ENCODE peak calls at places on chromosome 21, in six cellular contexts. Q, P, W, Z, D and K are unnamed samples. For H3K9me3, the result is how much of the 10 kb centered on the place peaks cover.

GRCh38 chr21:32523463-32523862 is 61.9 kb downstream of the TCP10L start:
- DNase-seq in Q (no peak), P (no peak), D (peak), Z (no peak), W (no peak), K (no peak)

GRCh38 chr21:32283001-32283400 is 4.2 kb upstream of the MIS18A start:
- DNase-seq in P (no peak), W (no peak), Q (no peak), D (no peak), Z (no peak), K (no peak)

GRCh38 chr21:45930231-45930760 is 51.3 kb upstream of the COL6A1 start:
- DNase-seq in Q (no peak), Z (no peak), D (no peak), W (no peak), P (no peak), K (no peak)

GRCh38 chr21:32524010-32524719 is 61.2 kb downstream of the TCP10L start:
- DNase-seq in W (peak), Q (peak), P (peak), D (peak), Z (no peak), K (peak)

GRCh38 chr21:44984792-44985440 is 45.1 kb downstream of the SLX9 start:
- DNase-seq in P (no peak), Q (no peak), Z (no peak), D (no peak), W (no peak), K (peak)

GRCh38 chr21:39444406-39445145 is 1.0 kb downstream of the LCA5L start:
- DNase-seq in Q (peak), Z (no peak), W (no peak), D (peak), P (peak), K (peak)

GRCh38 chr21:45992311-45993209 is 11.0 kb downstream of the COL6A1 start:
- DNase-seq in Z (no peak), Q (no peak), P (no peak), W (no peak), D (no peak), K (no peak)

GRCh38 chr21:44917446-44918106 is 3.1 kb downstream of the ITGB2 start:
- DNase-seq in D (no peak), W (no peak), Z (no peak), P (no peak), Q (no peak), K (no peak)

GRCh38 chr21:32770514-32771133 is 931 bp downstream of the PAXBP1 start:
- DNase-seq in P (peak), D (peak), Z (no peak), Q (no peak), W (peak), K (no peak)

GRCh38 chr21:44695641-44696040 is 1.3 kb upstream of the KRTAP10-12 start:
- DNase-seq in Z (no peak), D (no peak), Q (no peak), P (no peak), W (no peak), K (no peak)

GRCh38 chr21:46031484-46031883 is 49.9 kb downstream of the COL6A1 start:
- DNase-seq in Z (no peak), P (no peak), W (no peak), D (no peak), Q (no peak), K (no peak)

GRCh38 chr21:39000496-39000895 is 182.8 kb downstream of the PSMG1 start:
- DNase-seq in D (peak), W (no peak), P (no peak), Z (no peak), Q (peak), K (no peak)

GRCh38 chr21:27823652-27824201 is 856.8 kb upstream of the ADAMTS5 start:
- DNase-seq in Q (no peak), D (no peak), W (no peak), Z (no peak), P (no peak), K (no peak)
- H3K9me3 ChIP-seq in Q (under half), D (under half), W (under half), Z (under half), P (under half), K (under half)

DNA sequence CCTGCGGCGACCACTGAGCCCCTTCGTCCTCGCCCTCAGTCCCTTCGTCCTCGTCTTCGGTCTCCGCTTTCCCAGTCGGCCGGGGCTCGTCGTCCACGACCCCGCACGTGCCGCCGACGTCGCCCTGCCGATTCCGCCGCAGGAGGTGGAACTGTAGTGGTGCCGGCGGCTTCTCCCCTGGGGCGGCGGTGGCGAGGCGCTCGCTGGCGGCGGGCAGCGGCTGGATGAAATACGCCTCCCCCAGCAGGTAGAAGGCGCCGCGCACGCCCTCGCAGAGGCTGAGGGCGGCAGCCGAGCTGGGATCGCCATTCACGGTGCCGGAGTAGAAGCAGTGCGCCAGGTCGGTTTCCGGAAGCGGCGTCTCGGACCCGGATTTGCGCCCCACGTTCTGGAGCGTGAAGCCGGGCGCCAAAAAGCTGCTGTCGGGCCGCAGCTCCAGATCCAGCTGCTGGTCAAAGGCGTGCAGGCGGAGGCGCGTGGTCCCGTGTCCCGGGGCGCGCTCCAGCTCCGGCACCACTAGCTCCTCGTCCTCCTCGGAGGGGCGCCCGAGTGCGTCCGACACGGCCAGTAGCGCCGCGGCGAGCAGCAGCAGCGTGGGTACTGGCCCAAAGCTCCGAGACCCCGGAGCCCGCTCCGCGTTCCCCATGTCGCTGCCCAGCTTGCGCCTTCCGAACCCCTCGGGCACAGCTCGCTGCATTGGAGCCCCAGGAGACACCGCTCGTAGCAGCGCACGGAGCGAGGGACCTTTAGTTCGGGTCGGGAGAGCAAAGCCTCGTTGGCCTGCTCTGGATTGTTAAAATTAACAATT is 747 bp downstream of the ADAMTS1 start:
- DNase-seq in D (peak), Q (peak), P (peak), Z (no peak), W (peak), K (peak)
- TF ChIP-seq CTCF in D (peak), Q (no peak), P (no peak), Z (no peak), W (peak), K (no peak)

DNA sequence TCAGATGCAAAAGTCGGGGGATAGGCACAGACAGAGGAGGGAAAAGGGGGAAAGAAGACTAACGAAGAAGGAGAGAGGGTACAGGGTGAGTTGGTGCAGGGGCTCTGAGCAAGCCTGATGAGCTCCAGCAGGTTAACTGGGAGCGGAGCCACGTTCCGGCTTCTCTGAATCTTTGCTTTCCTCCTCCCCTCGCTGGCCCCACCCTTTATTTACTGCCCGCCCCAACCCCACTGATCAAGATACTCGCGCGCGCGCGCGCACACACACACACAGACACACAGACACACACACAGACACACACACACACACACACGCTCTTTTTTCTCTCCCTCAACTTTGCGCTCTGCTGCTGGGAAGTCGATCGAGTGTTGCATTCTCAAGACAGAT is at the start of gene GRIK1:
- DNase-seq in W (no peak), P (no peak), D (no peak), Z (no peak), Q (no peak), K (peak)
- H3K9ac ChIP-seq in W (no peak), P (no peak), D (no peak), Z (no peak), Q (no peak), K (no peak)

GRCh38 chr21:22758478-22758877 is 1760.3 kb downstream of the NCAM2 start:
- DNase-seq in Z (no peak), P (no peak), D (peak), W (no peak), Q (no peak), K (no peak)
- H3K9me3 ChIP-seq in Z (under half), P (under half), D (under half), W (under half), Q (under half), K (under half)

GRCh38 chr21:42063206-42063577 is 7.9 kb upstream of the UMODL1 start:
- DNase-seq in Q (no peak), P (no peak), Z (no peak), D (no peak), W (peak), K (no peak)

GRCh38 chr21:42061866-42062542 is 9.1 kb upstream of the UMODL1 start:
- DNase-seq in W (peak), P (no peak), Z (no peak), Q (no peak), D (no peak), K (peak)

GRCh38 chr21:42062543-42063022 is 8.5 kb upstream of the UMODL1 start:
- DNase-seq in D (no peak), W (peak), Q (no peak), P (no peak), Z (no peak), K (no peak)

GRCh38 chr21:42061195-42061865 is 9.8 kb upstream of the UMODL1 start:
- DNase-seq in Z (no peak), Q (no peak), W (peak), D (no peak), P (no peak), K (no peak)

DNA sequence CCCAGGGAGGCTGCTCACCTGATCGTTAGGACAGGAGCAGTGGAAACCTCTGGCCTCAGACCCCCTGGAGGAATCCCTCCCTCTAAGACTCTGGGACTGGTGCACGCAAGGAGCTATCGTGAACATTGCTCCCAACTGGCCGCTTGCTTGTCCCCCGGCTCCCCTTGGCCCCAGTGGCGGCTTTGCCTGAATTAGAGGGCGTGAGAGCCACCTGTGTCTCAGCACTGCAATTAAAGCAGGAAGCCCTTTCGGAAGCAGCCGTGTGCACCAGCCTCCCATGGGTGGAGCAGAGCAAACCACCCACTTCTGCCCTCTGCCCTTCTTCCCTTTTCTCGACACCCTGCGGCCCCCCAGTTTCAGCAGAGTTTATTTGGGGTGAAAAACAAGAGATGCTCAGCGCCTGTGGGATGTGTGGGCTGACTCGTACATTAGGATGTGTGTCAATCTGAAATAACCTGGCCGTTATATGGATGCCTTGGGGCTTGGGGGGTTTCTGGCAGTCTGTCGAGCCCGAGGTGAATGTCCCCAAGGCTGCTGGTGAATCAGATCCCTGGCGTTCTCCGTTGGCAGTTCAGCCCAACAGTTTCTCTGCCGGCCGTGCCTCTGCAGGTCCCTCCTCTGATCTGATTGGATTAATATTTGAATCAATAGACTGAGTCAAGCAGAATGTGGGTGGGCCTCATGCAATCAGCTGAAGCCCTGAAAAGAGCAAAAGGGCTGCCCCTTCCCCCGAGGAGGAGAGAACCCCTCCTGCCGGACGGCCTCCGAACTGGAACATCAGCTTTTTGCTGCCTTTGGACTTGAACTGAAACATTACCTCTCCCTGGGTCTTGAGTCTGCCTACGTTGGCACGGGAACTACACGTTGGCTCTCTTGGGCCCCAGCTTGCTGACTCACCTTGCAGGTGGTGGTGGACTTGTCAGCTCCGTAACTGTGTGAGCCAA is 7.3 kb upstream of the UMODL1 start:
- DNase-seq in P (no peak), W (peak), D (no peak), Z (no peak), Q (peak), K (peak)
- TF ChIP-seq CTCF in P (no peak), W (peak), D (no peak), Z (no peak), Q (peak), K (no peak)

DNA sequence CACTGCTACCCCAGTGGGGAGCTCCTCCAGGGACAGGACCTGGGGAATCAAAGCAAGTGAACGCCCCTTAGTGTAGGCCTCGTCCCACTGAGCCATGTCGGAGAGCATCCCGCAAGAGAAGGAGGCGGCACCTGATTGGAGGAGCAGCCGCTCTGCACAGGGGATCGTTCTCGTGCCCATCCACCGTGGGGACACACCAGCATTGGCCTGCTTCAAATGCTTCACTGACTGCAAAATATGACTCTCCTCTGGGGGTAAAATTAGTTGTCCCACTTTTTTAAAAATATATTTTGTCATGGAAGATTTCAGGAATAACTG is 111.0 kb downstream of the PDE9A start:
- DNase-seq in P (no peak), D (no peak), W (no peak), Z (no peak), Q (no peak), K (no peak)
- H3K9ac ChIP-seq in P (no peak), D (no peak), W (no peak), Z (no peak), Q (no peak), K (no peak)

DNA sequence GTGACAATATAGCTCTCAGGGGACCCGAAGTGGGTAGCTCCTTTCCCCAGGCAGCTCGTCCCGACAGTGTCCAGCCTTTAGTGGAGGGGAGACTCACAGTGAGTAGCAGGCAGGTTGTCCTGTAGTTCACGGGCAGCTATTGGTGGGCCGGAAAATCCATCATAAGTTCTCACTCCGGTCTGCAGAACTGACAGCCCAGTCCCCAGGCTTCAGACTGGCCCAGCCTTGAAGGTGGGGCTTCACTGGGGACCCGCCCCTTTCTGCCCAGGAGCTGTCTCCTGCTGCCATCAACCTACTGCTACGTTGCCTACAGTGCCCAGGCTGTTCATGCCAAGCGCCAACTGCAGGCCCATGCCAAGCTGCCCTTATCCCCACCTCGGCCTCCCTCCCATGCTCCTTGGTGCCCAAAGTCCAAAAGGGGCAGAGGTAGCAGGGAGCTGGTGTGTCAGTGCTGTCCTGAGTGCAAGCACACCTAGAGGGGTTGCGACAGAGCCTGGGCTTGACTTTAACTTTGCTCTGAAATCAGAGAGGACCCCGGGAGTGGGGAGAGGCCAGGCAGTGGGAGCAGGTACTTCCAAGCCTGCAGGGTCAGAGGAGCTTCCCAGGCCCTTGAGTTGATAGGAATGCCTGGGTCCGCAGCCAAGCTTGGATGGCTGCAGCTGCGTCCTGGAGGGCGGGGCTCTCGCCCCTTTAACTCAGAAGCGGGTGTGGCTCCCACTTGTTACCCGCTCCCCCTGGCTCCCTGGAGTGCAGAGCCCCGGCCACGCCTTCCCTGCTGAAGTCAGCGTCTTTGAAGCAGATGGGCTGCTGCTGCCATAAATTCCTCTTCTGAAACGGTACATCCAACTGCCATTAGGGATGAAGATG is 1144.3 kb upstream of the NCAM2 start:
- DNase-seq in D (no peak), Z (no peak), P (no peak), Q (no peak), W (peak), K (no peak)
- H3K9me3 ChIP-seq in D (under half), Z (under half), P (under half), Q (under half), W (under half), K (under half)

GRCh38 chr21:34688145-34688544 is 19.4 kb downstream of the CLIC6 start:
- DNase-seq in D (no peak), P (no peak), Z (peak), W (no peak), Q (no peak), K (no peak)
- TF ChIP-seq CTCF in D (peak), P (no peak), Z (peak), W (no peak), Q (no peak), K (no peak)

GRCh38 chr21:14533555-14534400 is 12.3 kb downstream of the SAMSN1 start:
- DNase-seq in D (peak), P (peak), Q (peak), W (no peak), Z (peak), K (no peak)
- H3K9ac ChIP-seq in D (peak), P (no peak), Q (no peak), W (no peak), Z (no peak), K (no peak)

DNA sequence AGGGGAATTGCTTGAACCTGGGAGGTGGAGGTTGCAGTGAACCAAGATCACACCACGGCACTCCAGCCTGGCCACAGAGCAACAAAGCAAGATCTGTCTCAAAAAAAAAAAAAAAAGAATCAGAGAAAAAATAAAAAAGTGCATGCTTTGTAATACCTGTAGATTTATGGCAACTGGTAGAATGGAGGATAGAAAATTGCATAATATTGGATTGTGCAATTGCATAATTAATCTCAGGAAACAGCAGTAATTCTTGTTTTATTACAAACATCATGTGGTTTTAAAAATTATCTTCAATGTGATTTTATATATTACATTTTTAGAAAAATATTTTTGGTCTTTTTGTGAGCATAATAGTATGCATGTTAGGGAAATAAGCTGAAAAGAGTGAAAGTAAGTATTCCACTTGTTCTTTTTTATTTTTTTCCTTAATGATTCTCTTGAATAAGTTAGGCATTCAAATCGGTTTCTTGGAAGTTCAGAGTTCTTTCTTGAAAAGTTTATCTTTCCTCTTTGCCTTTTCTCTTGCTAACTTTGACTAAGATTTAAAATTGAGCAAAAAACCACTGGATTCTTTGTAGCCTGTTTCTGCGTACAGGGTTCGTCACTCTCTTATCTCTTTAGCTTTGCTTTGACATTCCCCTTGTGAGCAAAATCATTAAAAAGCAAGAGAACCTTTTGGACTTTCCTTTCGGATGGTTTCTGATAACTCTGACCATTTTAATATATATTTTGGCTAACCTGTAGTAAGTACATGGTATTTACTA is 127.5 kb upstream of the ADAMTS5 start:
- DNase-seq in Z (no peak), D (no peak), P (no peak), W (no peak), Q (no peak), K (no peak)
- H3K9me3 ChIP-seq in Z (under half), D (under half), P (under half), W (under half), Q (under half), K (under half)